ENCODE peak calls at places on chromosomes 3 and 15, in seven cellular contexts. L, V, X, M, U, Q and T are unnamed samples.

GRCh38 chr15:74289671-74290070 is 53.5 kb downstream of the CCDC33 start:
- DNase-seq in Q (no peak), M (no peak), V (no peak), X (no peak), U (no peak), L (peak; percentile 10), T (no peak)

GRCh38 chr15:46892621-46893160 is 824.6 kb upstream of the SEMA6D start:
- DNase-seq in V (no peak), Q (no peak), U (no peak), X (no peak), M (no peak), L (peak; percentile 1), T (no peak)

GRCh38 chr3:129613205-129613740 is 6.8 kb upstream of the PLXND1 start:
- DNase-seq in V (no peak), M (no peak), Q (no peak), X (no peak), U (no peak), L (no peak), T (no peak)

GRCh38 chr3:98725352-98725751 is 37.8 kb upstream of the ST3GAL6 start:
- DNase-seq in L (no peak), Q (no peak), V (no peak), M (no peak), U (no peak), X (no peak), T (no peak)

GRCh38 chr3:151067158-151067557 is 18.3 kb upstream of the MED12L start:
- DNase-seq in Q (peak; percentile 39), U (no peak), M (peak; percentile 15), V (no peak), L (no peak), X (peak; percentile 45), T (no peak)

GRCh38 chr3:59559721-59560514 is 510.1 kb upstream of the CFAP20DC start:
- DNase-seq in U (no peak), L (peak; percentile 100), M (peak; percentile 92), V (no peak), Q (no peak), X (no peak), T (no peak)

GRCh38 chr3:41198526-41198925 is 779 bp upstream of the CTNNB1 start:
- DNase-seq in M (peak; percentile 39), V (no peak), Q (no peak), U (peak; percentile 52), X (peak; percentile 24), L (peak; percentile 23), T (no peak)

GRCh38 chr15:98765610-98766009 is 117.3 kb downstream of the IGF1R start:
- DNase-seq in U (no peak), M (no peak), V (no peak), L (no peak), X (no peak), Q (no peak), T (no peak)

GRCh38 chr15:55853134-55853533 is 110.2 kb upstream of the PRTG start:
- DNase-seq in X (no peak), Q (no peak), U (no peak), V (no peak), M (no peak), L (no peak), T (no peak)

GRCh38 chr3:5250467-5251195 is 63.1 kb downstream of the EDEM1 start:
- DNase-seq in Q (peak; percentile 24), U (no peak), L (peak; percentile 17), M (peak; percentile 30), X (no peak), V (no peak), T (no peak)

GRCh38 chr15:69133862-69134519 is 26.4 kb upstream of the GLCE start:
- DNase-seq in L (no peak), M (no peak), X (no peak), Q (no peak), U (no peak), V (no peak), T (no peak)

GRCh38 chr3:153599685-153600084 is 437.7 kb downstream of the RAP2B start:
- DNase-seq in V (no peak), U (no peak), L (peak; percentile 95), Q (peak; percentile 86), X (no peak), M (peak; percentile 92), T (no peak)

GRCh38 chr15:42014406-42014805 is 6.4 kb downstream of the PLA2G4E start:
- DNase-seq in Q (no peak), M (no peak), U (no peak), L (no peak), V (no peak), X (no peak), T (no peak)

GRCh38 chr3:197891-198491 is 1.4 kb downstream of the CHL1 start:
- DNase-seq in Q (peak; percentile 9), X (peak; percentile 18), L (no peak), U (peak; percentile 33), M (no peak), V (no peak), T (peak; percentile 42)

GRCh38 chr3:170584585-170585007 is 1.3 kb downstream of the SLC7A14 start:
- DNase-seq in M (peak; percentile 76), X (peak; percentile 43), V (no peak), L (peak; percentile 56), Q (peak; percentile 68), U (peak; percentile 72), T (peak; percentile 62)

GRCh38 chr15:93866996-93867395 is 364.4 kb upstream of the MCTP2 start:
- DNase-seq in X (no peak), Q (no peak), L (no peak), M (no peak), U (no peak), V (no peak), T (no peak)

GRCh38 chr3:13451301-13451673 is 28.8 kb upstream of the HDAC11 start:
- DNase-seq in X (no peak), U (no peak), V (no peak), M (no peak), L (peak; percentile 46), Q (no peak), T (no peak)

GRCh38 chr3:182713743-182714517 is 79.4 kb upstream of the ATP11B start:
- DNase-seq in M (peak; percentile 88), Q (peak; percentile 45), V (no peak), L (peak; percentile 57), X (peak; percentile 73), U (no peak), T (peak; percentile 58)

GRCh38 chr15:41713047-41713446 is 52.8 kb downstream of the MGA start:
- DNase-seq in U (no peak), L (peak; percentile 18), V (no peak), X (no peak), M (peak; percentile 47), Q (no peak), T (no peak)

GRCh38 chr3:59127071-59127470 is 77.2 kb upstream of the CFAP20DC start:
- DNase-seq in Q (no peak), L (peak; percentile 89), M (peak; percentile 21), U (no peak), X (no peak), V (no peak), T (no peak)

GRCh38 chr3:148360046-148360445 is 337.7 kb upstream of the AGTR1 start:
- DNase-seq in L (peak; percentile 78), M (peak; percentile 13), V (no peak), U (no peak), X (no peak), Q (no peak), T (no peak)

GRCh38 chr3:154427685-154428291 is 2.2 kb downstream of the GPR149 start:
- DNase-seq in U (no peak), X (no peak), L (no peak), Q (no peak), V (no peak), M (no peak), T (no peak)

DNA sequence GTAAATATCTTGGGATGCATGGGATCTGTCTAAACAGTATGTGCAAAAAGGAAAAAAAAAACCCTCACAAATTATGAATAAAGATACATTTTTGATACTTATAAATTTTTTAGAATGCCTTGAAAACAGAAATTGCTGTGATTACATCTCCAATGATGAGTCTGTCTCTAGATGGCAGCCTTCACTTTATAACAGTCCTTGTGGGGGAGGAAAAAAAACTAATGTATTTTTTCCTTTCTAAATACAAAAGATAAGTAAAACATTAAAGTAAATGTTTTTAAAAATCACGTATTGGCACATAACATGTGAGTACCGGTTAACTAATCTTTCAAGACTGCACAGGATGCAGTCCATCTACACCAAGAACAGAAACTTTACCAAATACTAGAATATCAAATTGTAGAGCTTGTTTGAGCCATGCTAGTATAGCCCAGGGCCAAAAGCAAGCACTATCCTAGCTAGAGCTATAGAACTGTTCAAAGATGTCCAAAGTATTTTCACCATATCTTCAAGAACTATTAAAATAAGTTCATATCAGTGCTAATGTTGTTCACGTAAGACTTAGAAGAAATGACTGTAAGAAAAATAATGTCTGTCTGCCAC is 206.4 kb downstream of the STAG1 start:
- DNase-seq in L (no peak), M (peak; percentile 31), U (no peak), V (no peak), X (no peak), Q (peak; percentile 19), T (no peak)
- TF ChIP-seq CTCF in L (peak; percentile 41), M (peak; percentile 24), U (no peak), V (no peak), X (no peak), Q (peak; percentile 36), T (no peak)

GRCh38 chr15:58677426-58677825 is 72.1 kb downstream of the ADAM10 start:
- DNase-seq in L (no peak), M (no peak), X (no peak), V (no peak), Q (no peak), U (no peak), T (no peak)
- TF ChIP-seq CTCF in L (no peak), M (no peak), X (no peak), V (no peak), Q (no peak), U (no peak), T (no peak)

GRCh38 chr3:69542265-69543079 is 156.6 kb upstream of the FRMD4B start:
- DNase-seq in X (no peak), M (peak; percentile 14), Q (no peak), L (peak; percentile 2), V (no peak), U (no peak), T (peak; percentile 17)
- TF ChIP-seq CTCF in X (no peak), M (no peak), Q (no peak), L (no peak), V (no peak), U (no peak), T (no peak)

GRCh38 chr3:111301238-111301798 is 229.7 kb downstream of the NECTIN3 start:
- DNase-seq in U (no peak), L (no peak), V (no peak), Q (no peak), M (no peak), X (no peak), T (no peak)

GRCh38 chr3:111303760-111304159 is 232.1 kb downstream of the NECTIN3 start:
- DNase-seq in Q (no peak), X (no peak), V (no peak), M (no peak), U (no peak), L (peak; percentile 21), T (no peak)

GRCh38 chr3:111302073-111302472 is 230.5 kb downstream of the NECTIN3 start:
- DNase-seq in Q (no peak), L (no peak), M (no peak), V (no peak), X (no peak), U (no peak), T (no peak)

DNA sequence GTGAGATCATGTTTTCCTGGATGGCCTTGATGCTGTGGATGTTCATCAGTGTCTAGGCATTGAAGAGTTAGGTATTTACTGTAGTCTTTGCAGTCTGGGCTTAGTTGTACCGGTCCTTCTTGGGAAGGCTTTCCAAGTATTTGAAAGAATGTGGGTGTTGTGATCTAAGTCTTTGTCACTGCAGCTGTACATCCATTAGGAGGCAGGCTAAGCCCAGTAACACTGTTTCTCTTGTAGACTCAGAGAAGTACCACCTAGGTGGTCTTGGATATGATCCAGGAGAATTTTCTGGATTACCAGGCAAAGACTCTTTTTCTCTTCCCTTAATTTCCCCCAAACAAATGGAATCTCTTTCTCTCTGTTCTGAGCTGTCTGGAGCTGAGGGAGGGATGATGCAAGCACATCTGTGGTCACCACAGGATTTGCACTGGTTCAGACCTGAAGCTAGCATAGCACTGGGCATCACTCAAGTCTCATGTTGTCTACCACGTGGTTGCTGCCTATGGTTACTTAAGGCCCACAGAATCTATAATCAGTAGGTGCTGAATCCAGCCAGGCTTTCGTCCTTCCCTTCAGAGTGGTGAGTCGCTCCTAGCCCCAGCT is 227.6 kb downstream of the NECTIN3 start:
- DNase-seq in M (peak; percentile 30), X (no peak), Q (no peak), V (no peak), L (peak; percentile 59), U (no peak), T (no peak)
- TF ChIP-seq CTCF in M (peak; percentile 9), X (no peak), Q (no peak), V (no peak), L (no peak), U (no peak), T (no peak)